ENCODE peak calls at places on chromosomes 4 and X, in eight cellular contexts. V is A549; O is cardiac muscle cell; J is CD8-positive, alpha-beta T cell; Y is lower lobe of right lung; E is adrenal gland; N is MM.1S; M is GM23338. F is an unnamed sample.

GRCh38 chrX:143486105-143486504 is 31.2 kb downstream of the SPANXN3 start:
- DNase-seq in M (no peak), E (no peak), Y (no peak), J (no peak), V (no peak), O (no peak), N (no peak), F (no peak)

GRCh38 chr4:118327554-118328241 is 25.1 kb downstream of the PRSS12 start:
- DNase-seq in V (no peak), O (no peak), M (no peak), E (no peak), Y (no peak), N (no peak), J (no peak), F (no peak)

GRCh38 chrX:113741744-113742143 is 842.1 kb upstream of the HTR2C start:
- DNase-seq in O (peak; percentile 50), M (peak; percentile 38), V (no peak), J (no peak), Y (no peak), E (no peak), N (peak; percentile 68), F (no peak)

GRCh38 chr4:188127157-188127874 is 11.9 kb upstream of the TRIML1 start:
- DNase-seq in N (no peak), O (no peak), E (peak; percentile 76), V (peak; percentile 44), Y (no peak), M (no peak), J (no peak), F (no peak)

GRCh38 chr4:2812600-2812932 is 19.7 kb downstream of the SH3BP2 start:
- DNase-seq in O (no peak), V (no peak), Y (no peak), N (no peak), J (no peak), M (no peak), E (no peak), F (no peak)

GRCh38 chrX:111318901-111319300 is 48.6 kb upstream of the CAPN6 start:
- DNase-seq in Y (no peak), M (no peak), E (no peak), J (no peak), O (no peak), V (no peak), N (no peak), F (no peak)

GRCh38 chr4:17324431-17324830 is 187.5 kb downstream of the QDPR start:
- DNase-seq in E (peak; percentile 45), N (peak; percentile 63), J (peak; percentile 60), M (peak; percentile 81), Y (no peak), O (peak; percentile 59), V (no peak), F (peak; percentile 21)

GRCh38 chr4:22372958-22373357 is 142.9 kb downstream of the ADGRA3 start:
- DNase-seq in Y (no peak), M (no peak), J (no peak), V (no peak), O (no peak), E (no peak), N (no peak), F (no peak)

GRCh38 chrX:51456246-51456645 is 40.1 kb downstream of the NUDT11 start:
- DNase-seq in E (no peak), J (no peak), Y (no peak), O (peak; percentile 74), V (no peak), M (peak; percentile 64), N (no peak), F (no peak)

GRCh38 chr4:27790911-27791310 is 930.3 kb downstream of the STIM2 start:
- DNase-seq in E (no peak), J (no peak), N (no peak), Y (no peak), V (no peak), O (no peak), M (no peak), F (no peak)

GRCh38 chrX:107226766-107227165 is 20.4 kb downstream of the DNAAF6 start:
- DNase-seq in J (no peak), Y (no peak), V (no peak), M (no peak), N (no peak), O (no peak), E (no peak), F (no peak)

GRCh38 chr4:54695359-54696149 is 37.8 kb downstream of the KIT start:
- DNase-seq in V (no peak), J (no peak), Y (no peak), M (no peak), E (no peak), N (no peak), O (no peak), F (no peak)

GRCh38 chrX:1582686-1583437 is 8.5 kb upstream of the AKAP17A start:
- DNase-seq in J (peak; percentile 69), O (no peak), Y (no peak), M (peak; percentile 26), E (no peak), N (peak; percentile 83), V (peak; percentile 74), F (peak; percentile 35)

GRCh38 chr4:118120120-118120760 is 86.0 kb downstream of the NDST3 start:
- DNase-seq in Y (no peak), J (no peak), V (no peak), M (peak; percentile 50), O (no peak), E (no peak), N (no peak), F (no peak)

GRCh38 chr4:25913056-25913850 is 767 bp upstream of the SMIM20 start:
- DNase-seq in M (peak; percentile 51), V (no peak), O (no peak), Y (peak; percentile 60), E (peak; percentile 27), N (peak; percentile 33), J (peak; percentile 67), F (peak; percentile 9)

GRCh38 chr4:56757821-56758400 is 63.6 kb downstream of the SPINK2 start:
- DNase-seq in J (peak; percentile 85), N (peak; percentile 95), O (peak; percentile 65), E (peak; percentile 74), V (peak; percentile 68), M (peak; percentile 65), Y (peak; percentile 65), F (peak; percentile 50)

GRCh38 chr4:158860856-158861255 is 92.0 kb downstream of the FNIP2 start:
- DNase-seq in M (no peak), V (no peak), N (peak; percentile 80), J (no peak), E (no peak), O (no peak), Y (no peak), F (no peak)

GRCh38 chr4:154944996-154945395 is 163.9 kb downstream of the RBM46 start:
- DNase-seq in N (no peak), J (no peak), M (no peak), V (no peak), Y (no peak), O (no peak), E (no peak), F (no peak)

GRCh38 chr4:63717384-63717783 is 691.9 kb downstream of the TECRL start:
- DNase-seq in N (peak; percentile 35), J (no peak), E (no peak), M (peak; percentile 46), O (peak; percentile 11), V (peak; percentile 0), Y (no peak), F (no peak)

GRCh38 chr4:123750044-123750443 is 353.4 kb downstream of the SPRY1 start:
- DNase-seq in J (no peak), Y (no peak), V (no peak), O (peak; percentile 18), M (peak; percentile 54), E (no peak), N (no peak), F (no peak)

GRCh38 chr4:57020467-57021101 is 41.9 kb downstream of the POLR2B start:
- DNase-seq in N (no peak), E (no peak), J (no peak), V (no peak), Y (no peak), M (no peak), O (no peak), F (no peak)

GRCh38 chrX:131677655-131678628 is 134.1 kb downstream of the OR13H1 start:
- DNase-seq in M (peak; percentile 75), V (peak; percentile 71), E (peak; percentile 29), J (peak; percentile 61), N (peak; percentile 51), Y (no peak), O (peak; percentile 68), F (peak; percentile 20)
- TF ChIP-seq CTCF in M (peak; percentile 62), V (peak; percentile 61), E (peak; percentile 60), J (no peak), N (peak; percentile 74), Y (peak; percentile 42), O (peak; percentile 64), F (peak; percentile 31)

GRCh38 chrX:78754917-78755316 is 7.4 kb downstream of the LPAR4 start:
- DNase-seq in J (no peak), M (no peak), N (peak; percentile 78), E (no peak), Y (no peak), O (no peak), V (no peak), F (no peak)
- H3K27ac ChIP-seq in J (no peak overlapping the region), M (no peak overlapping the region), N (peak overlapping the region; percentile 55), E (no peak overlapping the region), Y (no peak overlapping the region), O (no peak overlapping the region), V (no peak overlapping the region), F (no peak overlapping the region)

DNA sequence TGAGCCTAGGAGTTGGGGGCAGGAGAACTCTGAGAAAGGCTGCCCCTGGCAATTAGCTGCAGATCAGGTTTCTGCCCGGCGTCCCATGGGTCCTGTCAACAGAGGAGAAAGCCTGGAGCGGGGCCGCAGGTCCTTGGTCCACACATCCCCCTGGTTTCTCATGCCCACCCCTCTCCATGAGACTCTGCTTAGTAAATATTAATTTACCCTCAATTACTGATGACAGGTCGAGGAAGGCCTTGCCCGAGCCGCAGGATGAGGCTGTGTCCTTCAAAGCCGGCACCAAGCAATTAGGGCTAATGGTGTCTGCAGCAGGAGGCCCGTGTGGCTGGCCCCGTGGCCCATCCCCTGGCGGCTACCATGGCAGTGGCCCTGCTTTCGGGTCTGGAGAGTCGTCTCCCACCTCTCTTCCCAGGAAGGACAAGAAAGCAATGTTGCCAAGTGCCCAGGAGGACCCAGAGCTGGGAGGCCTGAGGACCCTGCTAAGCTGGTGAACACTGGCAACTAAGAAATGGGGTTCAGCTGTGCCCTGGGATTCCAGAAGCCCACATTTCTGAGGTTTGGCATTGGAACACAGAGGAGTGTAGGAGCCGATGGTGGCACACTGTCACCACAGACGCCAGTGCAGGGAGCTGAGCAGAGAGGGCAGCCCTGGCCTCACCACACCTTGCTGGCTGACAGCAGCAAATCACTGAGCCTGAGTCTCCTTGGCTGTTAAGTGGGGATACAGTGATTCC is 114.6 kb downstream of the CPZ start:
- DNase-seq in M (no peak), E (no peak), N (no peak), V (no peak), Y (peak; percentile 17), J (no peak), O (no peak), F (no peak)
- TF ChIP-seq CTCF in M (no peak), E (no peak), N (no peak), V (no peak), Y (no peak), J (no peak), O (no peak), F (no peak)

GRCh38 chrX:119916310-119916709 is 20.6 kb downstream of the AKAP14 start:
- DNase-seq in V (no peak), E (no peak), Y (no peak), M (no peak), J (no peak), N (no peak), O (no peak), F (no peak)

GRCh38 chrX:119917877-119918276 is 22.2 kb downstream of the AKAP14 start:
- DNase-seq in V (no peak), M (no peak), J (no peak), E (no peak), N (no peak), Y (no peak), O (no peak), F (no peak)

GRCh38 chrX:119919835-119920585 is 23.5 kb downstream of the NKAP start:
- DNase-seq in M (no peak), Y (no peak), J (no peak), E (no peak), N (no peak), O (no peak), V (no peak), F (no peak)
- H3K27ac ChIP-seq in M (no peak overlapping the region), Y (no peak overlapping the region), J (no peak overlapping the region), E (no peak overlapping the region), N (no peak overlapping the region), O (no peak overlapping the region), V (no peak overlapping the region), F (no peak overlapping the region)

F was measured in CD4-positive, alpha-beta T cell.